ENCODE peak calls at places on chromosomes 12 and 14, in ten cellular contexts. Y, H, B, A, V, U, G, C, X and Z are unnamed samples.

GRCh38 chr14:64787619-64788018 is 83.4 kb downstream of the PLEKHG3 start:
- DNase-seq in Y (no peak), H (no peak), B (no peak), A (no peak), V (no peak), U (no peak), G (no peak), C (no peak), X (no peak), Z (no peak)

GRCh38 chr12:116687888-116688287 is 50.0 kb downstream of the SPRING1 start:
- DNase-seq in Y (peak), H (peak), B (no peak), A (no peak), V (peak), U (peak), G (peak), C (no peak), X (no peak), Z (peak)

GRCh38 chr12:11228268-11228879 is 41.1 kb downstream of the PRB3 start:
- DNase-seq in Y (peak), H (no peak), B (peak), A (peak), V (peak), U (peak), G (no peak), C (peak), X (peak), Z (peak)

GRCh38 chr14:39034481-39035296 is 68.3 kb downstream of the SEC23A start:
- DNase-seq in Y (no peak), H (no peak), B (no peak), A (no peak), V (no peak), U (peak), G (no peak), C (peak), X (no peak), Z (peak)

GRCh38 chr12:122820838-122821271 is 14.4 kb upstream of the HIP1R start:
- DNase-seq in Y (no peak), H (no peak), B (no peak), A (no peak), V (peak), U (no peak), G (no peak), C (no peak), X (no peak), Z (no peak)

GRCh38 chr12:38886064-38886463 is 19.3 kb downstream of the CPNE8 start:
- DNase-seq in Y (peak), H (peak), B (no peak), A (no peak), V (no peak), U (peak), G (no peak), C (peak), X (no peak), Z (peak)

GRCh38 chr12:92503029-92503931 is 199.5 kb upstream of the PLEKHG7 start:
- DNase-seq in Y (no peak), H (no peak), B (no peak), A (no peak), V (peak), U (no peak), G (no peak), C (peak), X (no peak), Z (no peak)

GRCh38 chr12:2692156-2692555 is 102.6 kb upstream of the FKBP4 start:
- DNase-seq in Y (no peak), H (no peak), B (no peak), A (no peak), V (no peak), U (no peak), G (no peak), C (no peak), X (no peak), Z (no peak)

GRCh38 chr14:104243200-104243599 is 104.8 kb downstream of the KIF26A start:
- DNase-seq in Y (no peak), H (no peak), B (no peak), A (no peak), V (no peak), U (no peak), G (peak), C (no peak), X (no peak), Z (no peak)

GRCh38 chr12:123614531-123614930 is 12.6 kb downstream of the DDX55 start:
- DNase-seq in Y (peak), H (no peak), B (no peak), A (peak), V (no peak), U (peak), G (no peak), C (no peak), X (no peak), Z (peak)

GRCh38 chr12:123150273-123150803 is 552 bp downstream of the PITPNM2 start:
- DNase-seq in Y (no peak), H (peak), B (no peak), A (no peak), V (no peak), U (no peak), G (no peak), C (peak), X (peak), Z (no peak)

GRCh38 chr12:66345212-66345611 is 42.9 kb downstream of the HELB start:
- DNase-seq in Y (no peak), H (no peak), B (no peak), A (no peak), V (no peak), U (no peak), G (no peak), C (no peak), X (no peak), Z (no peak)

GRCh38 chr12:66188584-66189475 is at the start of gene IRAK3:
- DNase-seq in Y (peak), H (peak), B (no peak), A (peak), V (peak), U (peak), G (no peak), C (peak), X (peak), Z (peak)

GRCh38 chr12:64252708-64253107 is 30.6 kb upstream of the KICS2 start:
- DNase-seq in Y (peak), H (no peak), B (no peak), A (peak), V (no peak), U (peak), G (no peak), C (no peak), X (no peak), Z (peak)

GRCh38 chr12:89576572-89577220 is 50.8 kb upstream of the POC1B start:
- DNase-seq in Y (no peak), H (no peak), B (no peak), A (no peak), V (no peak), U (no peak), G (no peak), C (no peak), X (no peak), Z (no peak)
- H3K4me3 ChIP-seq in Y (no peak), H (no peak), B (no peak), A (no peak), V (no peak), U (no peak), G (no peak), C (no peak), X (no peak), Z (no peak)

GRCh38 chr12:54478270-54478669 is 4.9 kb upstream of the GTSF1 start:
- DNase-seq in Y (no peak), H (no peak), B (no peak), A (no peak), V (no peak), U (no peak), G (no peak), C (no peak), X (no peak), Z (no peak)

GRCh38 chr12:54471793-54472192 is 1.6 kb downstream of the GTSF1 start:
- DNase-seq in Y (no peak), H (no peak), B (no peak), A (no peak), V (no peak), U (no peak), G (no peak), C (no peak), X (no peak), Z (no peak)

GRCh38 chr12:54477259-54477658 is 3.9 kb upstream of the GTSF1 start:
- DNase-seq in Y (no peak), H (no peak), B (no peak), A (no peak), V (no peak), U (no peak), G (no peak), C (no peak), X (no peak), Z (no peak)

GRCh38 chr12:54475542-54475941 is 2.1 kb upstream of the GTSF1 start:
- DNase-seq in Y (peak), H (no peak), B (no peak), A (no peak), V (no peak), U (peak), G (no peak), C (peak), X (no peak), Z (peak)

DNA sequence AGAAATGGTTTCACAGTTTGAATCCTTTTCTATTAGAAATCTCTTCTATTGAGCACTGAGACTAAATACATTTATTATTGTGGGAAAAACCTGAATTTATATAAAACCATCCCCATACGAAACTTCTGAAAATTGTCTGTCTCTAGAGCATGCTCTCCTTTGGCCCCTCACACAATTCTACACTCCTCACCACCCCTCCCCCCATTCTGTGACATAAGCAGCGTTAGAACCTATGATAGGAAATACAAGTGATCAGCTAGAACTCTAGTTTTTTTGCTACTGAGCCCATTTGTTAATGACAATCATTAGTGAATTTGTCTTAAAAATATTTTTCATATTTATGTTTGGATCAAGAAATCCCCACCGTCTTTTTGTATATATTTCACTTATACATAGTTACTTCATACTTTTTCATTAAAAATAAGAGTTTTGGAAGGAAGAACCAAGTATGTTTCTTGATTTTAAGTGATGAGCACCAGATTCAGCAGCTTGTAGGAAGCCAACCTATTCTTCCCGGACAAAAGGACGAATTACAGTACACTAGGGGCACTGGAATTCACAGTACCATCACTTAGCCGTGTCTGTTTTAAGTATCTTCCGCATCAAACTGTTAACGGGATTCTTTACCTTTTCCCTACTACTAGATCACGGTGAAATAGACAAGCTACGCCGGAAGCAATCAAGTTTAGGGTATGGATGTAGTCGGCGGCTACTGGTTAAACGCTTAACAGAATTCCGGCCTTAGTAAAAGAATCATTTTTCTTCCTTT is 724 bp downstream of the GTSF1 start:
- DNase-seq in Y (no peak), H (no peak), B (no peak), A (no peak), V (no peak), U (no peak), G (no peak), C (no peak), X (no peak), Z (no peak)
- H3K4me3 ChIP-seq in Y (no peak), H (no peak), B (no peak), A (no peak), V (peak), U (no peak), G (no peak), C (no peak), X (peak), Z (no peak)

GRCh38 chr14:91417134-91417982 is at the start of gene CCDC88C:
- DNase-seq in Y (no peak), H (peak), B (no peak), A (no peak), V (peak), U (peak), G (no peak), C (no peak), X (peak), Z (no peak)

GRCh38 chr14:91416744-91417133 is 881 bp downstream of the CCDC88C start:
- DNase-seq in Y (no peak), H (no peak), B (no peak), A (no peak), V (peak), U (no peak), G (no peak), C (no peak), X (no peak), Z (no peak)

GRCh38 chr14:91417983-91418386 is 365 bp upstream of the CCDC88C start:
- DNase-seq in Y (no peak), H (no peak), B (no peak), A (no peak), V (peak), U (peak), G (no peak), C (no peak), X (peak), Z (no peak)

GRCh38 chr14:91414475-91415342 is 2.9 kb downstream of the CCDC88C start:
- DNase-seq in Y (no peak), H (no peak), B (no peak), A (no peak), V (no peak), U (no peak), G (no peak), C (no peak), X (no peak), Z (no peak)

GRCh38 chr14:91415794-91416743 is 1.6 kb downstream of the CCDC88C start:
- DNase-seq in Y (no peak), H (no peak), B (no peak), A (no peak), V (peak), U (no peak), G (no peak), C (no peak), X (peak), Z (no peak)
- H3K4me3 ChIP-seq in Y (no peak), H (peak), B (peak), A (no peak), V (peak), U (no peak), G (no peak), C (no peak), X (peak), Z (no peak)

DNA sequence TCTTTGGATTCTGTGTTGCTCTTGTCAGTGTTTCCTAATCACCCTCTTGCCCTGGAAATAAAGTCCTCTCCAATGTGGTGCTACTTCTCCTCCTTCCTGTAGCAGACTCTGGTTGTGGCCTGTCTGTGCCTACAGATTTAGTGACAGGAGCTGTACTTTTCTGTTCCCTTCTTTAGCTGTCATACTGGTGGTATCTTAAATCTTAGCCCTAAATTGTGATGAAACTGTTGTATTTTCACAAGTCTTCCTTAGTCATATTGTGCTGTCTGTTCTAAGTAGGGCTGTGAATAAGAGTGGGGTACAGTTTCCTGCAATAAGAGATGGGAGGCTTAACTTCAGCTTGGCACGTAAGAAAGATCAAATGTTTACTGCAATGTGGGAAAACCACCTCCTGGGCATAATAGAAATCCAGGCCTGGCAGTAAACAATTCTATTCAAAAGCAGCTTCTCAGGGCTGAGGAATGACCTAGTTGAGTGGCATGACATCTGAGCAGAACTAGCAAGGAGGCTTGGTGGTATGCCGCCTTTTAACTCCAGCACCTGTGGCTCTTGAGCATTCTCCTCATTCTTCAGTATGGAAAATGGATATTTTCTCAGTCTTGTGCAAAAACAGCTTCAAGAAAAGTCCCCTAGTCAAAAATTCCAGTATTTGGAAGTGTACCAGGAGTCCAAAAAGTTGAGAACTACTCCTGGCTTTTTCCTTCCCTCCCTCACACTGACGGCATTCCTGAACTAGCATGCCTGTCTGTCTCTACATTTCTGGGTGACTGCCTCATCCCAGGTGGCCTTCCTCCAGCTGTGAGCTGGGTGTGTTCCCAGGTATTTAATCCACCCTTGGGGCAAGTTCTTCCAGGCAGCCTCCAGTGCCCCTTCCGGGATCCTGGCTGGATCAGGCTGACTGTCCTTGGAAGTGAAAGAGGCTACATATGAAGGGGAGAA is 19.5 kb downstream of the ANO6 start:
- DNase-seq in Y (peak), H (no peak), B (no peak), A (peak), V (peak), U (peak), G (peak), C (peak), X (no peak), Z (peak)
- H3K4me3 ChIP-seq in Y (no peak), H (no peak), B (no peak), A (no peak), V (no peak), U (peak), G (no peak), C (no peak), X (no peak), Z (no peak)

GRCh38 chr12:77943466-77943865 is 112.8 kb downstream of the NAV3 start:
- DNase-seq in Y (peak), H (no peak), B (peak), A (peak), V (no peak), U (peak), G (no peak), C (peak), X (no peak), Z (peak)

GRCh38 chr12:77938301-77938700 is 107.6 kb downstream of the NAV3 start:
- DNase-seq in Y (no peak), H (no peak), B (no peak), A (no peak), V (no peak), U (peak), G (no peak), C (no peak), X (no peak), Z (no peak)

GRCh38 chr12:77940011-77940423 is 109.3 kb downstream of the NAV3 start:
- DNase-seq in Y (peak), H (no peak), B (peak), A (peak), V (peak), U (peak), G (peak), C (peak), X (no peak), Z (peak)

GRCh38 chr12:77941396-77941795 is 110.7 kb downstream of the NAV3 start:
- DNase-seq in Y (no peak), H (no peak), B (no peak), A (no peak), V (no peak), U (peak), G (no peak), C (peak), X (no peak), Z (no peak)

DNA sequence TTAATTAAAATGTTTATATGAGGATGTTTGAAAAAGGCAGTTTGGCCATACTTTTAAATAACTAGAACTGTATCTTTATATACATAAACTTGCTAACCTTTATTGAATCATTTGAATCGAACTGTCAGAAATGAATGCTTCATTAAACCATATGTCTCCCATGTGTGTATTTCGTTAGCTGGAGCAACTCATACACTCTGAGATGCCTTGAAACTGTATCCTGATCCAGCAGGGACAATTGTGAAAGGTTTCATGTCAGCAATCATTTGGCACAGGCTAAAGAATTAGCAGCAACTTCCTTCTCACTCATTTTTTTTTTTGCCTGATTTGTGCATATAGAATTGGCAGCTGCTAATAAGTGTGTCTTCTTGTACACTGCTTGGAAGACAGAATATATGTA is 109.9 kb downstream of the NAV3 start:
- DNase-seq in Y (peak), H (no peak), B (no peak), A (peak), V (no peak), U (peak), G (no peak), C (peak), X (no peak), Z (peak)
- H3K4me3 ChIP-seq in Y (peak), H (no peak), B (peak), A (peak), V (no peak), U (peak), G (peak), C (no peak), X (no peak), Z (peak)

GRCh38 chr12:32680787-32681186 is 1.7 kb downstream of the DNM1L start:
- DNase-seq in Y (no peak), H (no peak), B (no peak), A (no peak), V (no peak), U (no peak), G (no peak), C (no peak), X (no peak), Z (no peak)
- H3K4me3 ChIP-seq in Y (peak), H (peak), B (peak), A (peak), V (peak), U (peak), G (no peak), C (no peak), X (no peak), Z (peak)

GRCh38 chr14:42855159-42855558 is 1248.5 kb downstream of the LRFN5 start:
- DNase-seq in Y (peak), H (no peak), B (no peak), A (peak), V (no peak), U (no peak), G (no peak), C (peak), X (no peak), Z (peak)
- H3K4me3 ChIP-seq in Y (no peak), H (no peak), B (no peak), A (no peak), V (no peak), U (no peak), G (no peak), C (no peak), X (no peak), Z (no peak)

GRCh38 chr12:1320021-1320420 is 274.4 kb downstream of the FBXL14 start:
- DNase-seq in Y (no peak), H (no peak), B (no peak), A (no peak), V (no peak), U (no peak), G (no peak), C (no peak), X (no peak), Z (no peak)

GRCh38 chr12:1313906-1314305 is 280.5 kb downstream of the FBXL14 start:
- DNase-seq in Y (no peak), H (no peak), B (no peak), A (no peak), V (no peak), U (peak), G (no peak), C (no peak), X (no peak), Z (no peak)

GRCh38 chr12:1314523-1314922 is 279.9 kb downstream of the FBXL14 start:
- DNase-seq in Y (no peak), H (no peak), B (no peak), A (no peak), V (no peak), U (no peak), G (no peak), C (no peak), X (no peak), Z (no peak)

GRCh38 chr12:1319215-1319614 is 275.2 kb downstream of the FBXL14 start:
- DNase-seq in Y (peak), H (no peak), B (no peak), A (peak), V (no peak), U (peak), G (no peak), C (peak), X (no peak), Z (peak)

GRCh38 chr12:1318327-1319031 is 275.9 kb downstream of the FBXL14 start:
- DNase-seq in Y (peak), H (no peak), B (no peak), A (peak), V (no peak), U (peak), G (no peak), C (peak), X (no peak), Z (peak)
- H3K4me3 ChIP-seq in Y (no peak), H (peak), B (peak), A (no peak), V (no peak), U (peak), G (no peak), C (no peak), X (no peak), Z (no peak)

GRCh38 chr14:32711103-32711680 is 227.5 kb upstream of the NPAS3 start:
- DNase-seq in Y (peak), H (no peak), B (peak), A (peak), V (peak), U (peak), G (no peak), C (peak), X (no peak), Z (peak)
- H3K4me3 ChIP-seq in Y (no peak), H (no peak), B (no peak), A (no peak), V (no peak), U (no peak), G (no peak), C (no peak), X (no peak), Z (no peak)